ENCODE peak calls at places on chromosomes 11 and 22, in nine cellular contexts. U is astrocyte of the spinal cord; T is CD8-positive, alpha-beta T cell; O is glutamatergic neuron; H is colonic mucosa; A is kidney; F is HFF-Myc; K is osteocyte; I is HFFc6. N is an unnamed sample.
A peak's percentile ranks its signal among the peaks of the same experiment; 100 is the strongest.

GRCh38 chr11:2587976-2588748 is 111.6 kb downstream of the KCNQ1OT1 start:
- DNase-seq in U (no peak), T (no peak), O (peak; percentile 11), H (no peak), A (peak; percentile 68), F (no peak), K (peak; percentile 75), I (no peak), N (no peak)

GRCh38 chr11:83601201-83601992 is 315.2 kb upstream of the CCDC90B start:
- DNase-seq in U (no peak), T (no peak), O (no peak), H (no peak), A (no peak), F (no peak), K (no peak), I (no peak), N (no peak)

GRCh38 chr11:110728476-110728875 is 16.2 kb upstream of the ARHGAP20 start:
- DNase-seq in U (no peak), T (no peak), O (no peak), H (no peak), A (no peak), F (no peak), K (no peak), I (no peak), N (no peak)

GRCh38 chr11:33256808-33257159 is 397 bp upstream of the HIPK3 start:
- DNase-seq in U (no peak), T (no peak), O (no peak), H (no peak), A (no peak), F (no peak), K (no peak), I (no peak), N (no peak)

GRCh38 chr22:19909350-19910179 is 32.0 kb upstream of the COMT start:
- DNase-seq in U (peak; percentile 67), T (peak; percentile 81), O (peak; percentile 89), H (peak; percentile 85), A (peak; percentile 90), F (peak; percentile 61), K (peak; percentile 92), I (peak; percentile 66), N (peak; percentile 57)

GRCh38 chr22:23124611-23125511 is 16.9 kb downstream of the RSPH14 start:
- DNase-seq in U (no peak), T (no peak), O (no peak), H (no peak), A (no peak), F (no peak), K (no peak), I (no peak), N (no peak)

GRCh38 chr11:12775955-12776354 is 101.7 kb downstream of the TEAD1 start:
- DNase-seq in U (no peak), T (no peak), O (no peak), H (no peak), A (no peak), F (no peak), K (no peak), I (no peak), N (no peak)

GRCh38 chr22:46139895-46140350 is 10.4 kb upstream of the PPARA start:
- DNase-seq in U (no peak), T (no peak), O (peak; percentile 13), H (no peak), A (peak; percentile 82), F (no peak), K (no peak), I (no peak), N (no peak)

GRCh38 chr11:1749787-1750351 is 526 bp downstream of the IFITM10 start:
- DNase-seq in U (peak; percentile 67), T (no peak), O (no peak), H (no peak), A (peak; percentile 82), F (no peak), K (peak; percentile 88), I (peak; percentile 78), N (peak; percentile 31)

GRCh38 chr22:49239264-49240015 is 588.2 kb downstream of the BRD1 start:
- DNase-seq in U (no peak), T (no peak), O (no peak), H (no peak), A (peak; percentile 67), F (no peak), K (peak; percentile 77), I (no peak), N (no peak)

GRCh38 chr22:39750759-39751158 is 142.8 kb downstream of the ENTHD1 start:
- DNase-seq in U (no peak), T (no peak), O (no peak), H (no peak), A (no peak), F (no peak), K (no peak), I (no peak), N (no peak)

GRCh38 chr22:39745789-39746188 is 147.8 kb downstream of the ENTHD1 start:
- DNase-seq in U (no peak), T (no peak), O (no peak), H (no peak), A (no peak), F (no peak), K (no peak), I (no peak), N (no peak)

GRCh38 chr22:39748877-39749276 is 144.7 kb downstream of the ENTHD1 start:
- DNase-seq in U (peak; percentile 26), T (no peak), O (no peak), H (no peak), A (no peak), F (peak; percentile 33), K (no peak), I (peak; percentile 48), N (peak; percentile 19)

GRCh38 chr22:39743955-39744752 is 149.4 kb downstream of the ENTHD1 start:
- DNase-seq in U (no peak), T (no peak), O (no peak), H (no peak), A (no peak), F (no peak), K (no peak), I (no peak), N (no peak)

GRCh38 chr22:39746600-39747262 is 146.8 kb downstream of the ENTHD1 start:
- DNase-seq in U (no peak), T (no peak), O (no peak), H (no peak), A (no peak), F (no peak), K (no peak), I (no peak), N (no peak)
- TF ChIP-seq CTCF in U (no peak), T (no peak), O (no peak), H (no peak), A (no peak), F (no peak), K (no peak), I (no peak), N (no peak)

GRCh38 chr11:76919887-76920746 is 59.4 kb downstream of the ACER3 start:
- DNase-seq in U (peak; percentile 80), T (peak; percentile 24), O (peak; percentile 34), H (peak; percentile 89), A (peak; percentile 81), F (peak; percentile 60), K (no peak), I (peak; percentile 83), N (peak; percentile 85)
- TF ChIP-seq CTCF in U (peak; percentile 86), T (peak; percentile 79), O (peak; percentile 86), H (peak; percentile 96), A (peak; percentile 70), F (peak; percentile 91), K (peak; percentile 89), I (peak; percentile 95), N (peak; percentile 95)

GRCh38 chr11:19738124-19738523 is 25.5 kb downstream of the NAV2 start:
- DNase-seq in U (no peak), T (no peak), O (no peak), H (no peak), A (no peak), F (peak; percentile 22), K (no peak), I (no peak), N (no peak)

GRCh38 chr11:19740586-19740985 is 27.9 kb downstream of the NAV2 start:
- DNase-seq in U (no peak), T (no peak), O (no peak), H (no peak), A (no peak), F (no peak), K (no peak), I (no peak), N (no peak)

GRCh38 chr11:19742595-19743292 is 30.1 kb downstream of the NAV2 start:
- DNase-seq in U (peak; percentile 79), T (peak; percentile 49), O (peak; percentile 86), H (peak; percentile 80), A (peak; percentile 85), F (peak; percentile 53), K (peak; percentile 93), I (peak; percentile 77), N (peak; percentile 65)

GRCh38 chr11:19737575-19737974 is 24.9 kb downstream of the NAV2 start:
- DNase-seq in U (no peak), T (no peak), O (no peak), H (no peak), A (no peak), F (no peak), K (no peak), I (no peak), N (no peak)

DNA sequence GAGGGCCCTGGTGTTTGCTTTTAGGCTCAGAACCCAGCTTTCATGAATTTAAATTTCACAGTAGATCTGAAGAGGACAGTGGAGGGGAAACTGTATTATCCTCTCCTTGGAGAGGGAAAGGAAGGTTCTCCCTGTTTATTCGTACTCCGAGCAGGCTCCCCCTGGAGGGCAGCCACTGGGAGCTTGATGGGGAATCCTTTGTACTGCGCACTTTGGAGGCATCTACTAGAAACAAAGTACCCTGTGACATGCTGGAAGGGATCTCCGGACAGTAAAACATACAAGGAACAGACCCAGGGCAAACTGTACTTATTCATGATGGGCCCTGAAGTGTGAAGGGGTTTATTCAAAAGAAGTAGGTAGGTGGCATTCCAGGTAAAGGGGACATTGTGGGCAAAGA is 27.2 kb downstream of the NAV2 start:
- DNase-seq in U (peak; percentile 22), T (no peak), O (peak; percentile 38), H (no peak), A (no peak), F (no peak), K (no peak), I (no peak), N (no peak)
- TF ChIP-seq CTCF in U (peak; percentile 49), T (no peak), O (no peak), H (no peak), A (no peak), F (peak; percentile 47), K (peak; percentile 46), I (peak; percentile 57), N (peak; percentile 55)

GRCh38 chr11:72226701-72227100 is 2.1 kb downstream of the INPPL1 start:
- DNase-seq in U (no peak), T (no peak), O (no peak), H (no peak), A (no peak), F (no peak), K (peak; percentile 63), I (no peak), N (no peak)

GRCh38 chr11:72229336-72229924 is 4.9 kb downstream of the INPPL1 start:
- DNase-seq in U (no peak), T (no peak), O (no peak), H (no peak), A (no peak), F (no peak), K (peak; percentile 51), I (no peak), N (no peak)

GRCh38 chr11:72228844-72229231 is 4.3 kb downstream of the INPPL1 start:
- DNase-seq in U (no peak), T (no peak), O (no peak), H (no peak), A (no peak), F (no peak), K (peak; percentile 73), I (no peak), N (no peak)

GRCh38 chr11:72227316-72228228 is 3.0 kb downstream of the INPPL1 start:
- DNase-seq in U (peak; percentile 86), T (no peak), O (no peak), H (no peak), A (peak; percentile 60), F (no peak), K (peak; percentile 92), I (no peak), N (peak; percentile 51)

GRCh38 chr11:72228229-72228843 is 3.8 kb downstream of the INPPL1 start:
- DNase-seq in U (no peak), T (no peak), O (peak; percentile 43), H (no peak), A (peak; percentile 73), F (no peak), K (peak; percentile 79), I (no peak), N (no peak)
- TF ChIP-seq CTCF in U (peak; percentile 41), T (no peak), O (no peak), H (no peak), A (peak; percentile 3), F (no peak), K (peak; percentile 17), I (no peak), N (peak; percentile 12)